ENCODE peak calls at places on chromosomes 13 and 19, in eight cellular contexts. One of them, this sample, is unnamed. For H3K4me1, the result is how much of the 10 kb centered on the place peaks cover.

GRCh38 chr13:33276581-33276980 is 9.0 kb downstream of the STARD13 start:
- DNase-seq in thoracic aorta: no peak
- DNase-seq in heart right ventricle: no peak
- DNase-seq in neural progenitor cell: no peak
- DNase-seq in endothelial cell of umbilical vein: peak
- DNase-seq in stomach: no peak
- DNase-seq in esophagus squamous epithelium: no peak
- DNase-seq in lower lobe of right lung: no peak
- DNase-seq in this sample: no peak

GRCh38 chr13:44236370-44236769 is 137.3 kb upstream of the SERP2 start:
- DNase-seq in neural progenitor cell: no peak
- DNase-seq in stomach: no peak
- DNase-seq in lower lobe of right lung: no peak
- DNase-seq in esophagus squamous epithelium: no peak
- DNase-seq in thoracic aorta: no peak
- DNase-seq in heart right ventricle: no peak
- DNase-seq in endothelial cell of umbilical vein: no peak
- DNase-seq in this sample: no peak

GRCh38 chr19:4327252-4327876 is 11.3 kb downstream of the STAP2 start:
- DNase-seq in heart right ventricle: peak
- DNase-seq in esophagus squamous epithelium: peak
- DNase-seq in neural progenitor cell: peak
- DNase-seq in lower lobe of right lung: peak
- DNase-seq in endothelial cell of umbilical vein: peak
- DNase-seq in thoracic aorta: no peak
- DNase-seq in stomach: peak
- DNase-seq in this sample: peak

GRCh38 chr13:35549481-35549880 is 73.0 kb upstream of the MAB21L1 start:
- DNase-seq in stomach: no peak
- DNase-seq in neural progenitor cell: no peak
- DNase-seq in endothelial cell of umbilical vein: peak
- DNase-seq in thoracic aorta: no peak
- DNase-seq in lower lobe of right lung: no peak
- DNase-seq in esophagus squamous epithelium: no peak
- DNase-seq in heart right ventricle: no peak
- DNase-seq in this sample: no peak

GRCh38 chr13:49220856-49221614 is 897 bp downstream of the MLNR start:
- DNase-seq in endothelial cell of umbilical vein: no peak
- DNase-seq in thoracic aorta: no peak
- DNase-seq in heart right ventricle: peak
- DNase-seq in stomach: no peak
- DNase-seq in lower lobe of right lung: no peak
- DNase-seq in neural progenitor cell: peak
- DNase-seq in esophagus squamous epithelium: no peak
- DNase-seq in this sample: no peak

GRCh38 chr19:51473009-51473707 is 5.2 kb upstream of the CEACAM18 start:
- DNase-seq in esophagus squamous epithelium: no peak
- DNase-seq in thoracic aorta: peak
- DNase-seq in heart right ventricle: peak
- DNase-seq in stomach: peak
- DNase-seq in neural progenitor cell: peak
- DNase-seq in lower lobe of right lung: peak
- DNase-seq in endothelial cell of umbilical vein: peak
- DNase-seq in this sample: peak

GRCh38 chr13:108787709-108788394 is 158.4 kb downstream of the MYO16 start:
- DNase-seq in lower lobe of right lung: no peak
- DNase-seq in endothelial cell of umbilical vein: no peak
- DNase-seq in neural progenitor cell: no peak
- DNase-seq in thoracic aorta: no peak
- DNase-seq in esophagus squamous epithelium: no peak
- DNase-seq in heart right ventricle: no peak
- DNase-seq in stomach: no peak
- DNase-seq in this sample: no peak

GRCh38 chr19:40210919-40211318 is 7.3 kb downstream of the TTC9B start:
- DNase-seq in stomach: no peak
- DNase-seq in esophagus squamous epithelium: no peak
- DNase-seq in lower lobe of right lung: no peak
- DNase-seq in endothelial cell of umbilical vein: no peak
- DNase-seq in thoracic aorta: no peak
- DNase-seq in neural progenitor cell: no peak
- DNase-seq in heart right ventricle: no peak
- DNase-seq in this sample: no peak

GRCh38 chr19:2207991-2208860 is 27.9 kb downstream of the PLEKHJ1 start:
- DNase-seq in neural progenitor cell: peak
- DNase-seq in stomach: peak
- DNase-seq in heart right ventricle: peak
- DNase-seq in esophagus squamous epithelium: no peak
- DNase-seq in endothelial cell of umbilical vein: peak
- DNase-seq in lower lobe of right lung: no peak
- DNase-seq in thoracic aorta: peak
- DNase-seq in this sample: no peak

GRCh38 chr13:76473552-76474134 is 412.6 kb downstream of the KCTD12 start:
- DNase-seq in stomach: peak
- DNase-seq in neural progenitor cell: peak
- DNase-seq in heart right ventricle: peak
- DNase-seq in endothelial cell of umbilical vein: peak
- DNase-seq in esophagus squamous epithelium: no peak
- DNase-seq in thoracic aorta: peak
- DNase-seq in lower lobe of right lung: peak
- DNase-seq in this sample: peak

GRCh38 chr13:102402292-102402691 is 444 bp upstream of the FGF14 start:
- DNase-seq in esophagus squamous epithelium: no peak
- DNase-seq in lower lobe of right lung: no peak
- DNase-seq in endothelial cell of umbilical vein: no peak
- DNase-seq in heart right ventricle: peak
- DNase-seq in thoracic aorta: no peak
- DNase-seq in stomach: no peak
- DNase-seq in neural progenitor cell: peak
- DNase-seq in this sample: no peak

GRCh38 chr19:16385296-16385695 is 60.7 kb downstream of the KLF2 start:
- DNase-seq in lower lobe of right lung: no peak
- DNase-seq in stomach: no peak
- DNase-seq in thoracic aorta: no peak
- DNase-seq in neural progenitor cell: no peak
- DNase-seq in endothelial cell of umbilical vein: no peak
- DNase-seq in heart right ventricle: no peak
- DNase-seq in esophagus squamous epithelium: no peak
- DNase-seq in this sample: no peak

GRCh38 chr19:8343483-8343844 is 402 bp upstream of the KANK3 start:
- DNase-seq in neural progenitor cell: no peak
- DNase-seq in endothelial cell of umbilical vein: no peak
- DNase-seq in thoracic aorta: no peak
- DNase-seq in stomach: no peak
- DNase-seq in heart right ventricle: no peak
- DNase-seq in lower lobe of right lung: no peak
- DNase-seq in esophagus squamous epithelium: no peak
- DNase-seq in this sample: no peak

GRCh38 chr19:8340341-8341096 is 2.5 kb downstream of the KANK3 start:
- DNase-seq in heart right ventricle: peak
- DNase-seq in stomach: peak
- DNase-seq in endothelial cell of umbilical vein: peak
- DNase-seq in esophagus squamous epithelium: no peak
- DNase-seq in neural progenitor cell: peak
- DNase-seq in thoracic aorta: no peak
- DNase-seq in lower lobe of right lung: peak
- DNase-seq in this sample: no peak

GRCh38 chr19:8338835-8339234 is 4.2 kb downstream of the KANK3 start:
- DNase-seq in stomach: no peak
- DNase-seq in endothelial cell of umbilical vein: no peak
- DNase-seq in lower lobe of right lung: no peak
- DNase-seq in neural progenitor cell: no peak
- DNase-seq in heart right ventricle: no peak
- DNase-seq in thoracic aorta: no peak
- DNase-seq in esophagus squamous epithelium: no peak
- DNase-seq in this sample: no peak

GRCh38 chr19:8342684-8343482 is at the start of gene KANK3:
- DNase-seq in thoracic aorta: peak
- DNase-seq in stomach: peak
- DNase-seq in lower lobe of right lung: peak
- DNase-seq in esophagus squamous epithelium: peak
- DNase-seq in neural progenitor cell: peak
- DNase-seq in endothelial cell of umbilical vein: peak
- DNase-seq in heart right ventricle: peak
- DNase-seq in this sample: peak

DNA sequence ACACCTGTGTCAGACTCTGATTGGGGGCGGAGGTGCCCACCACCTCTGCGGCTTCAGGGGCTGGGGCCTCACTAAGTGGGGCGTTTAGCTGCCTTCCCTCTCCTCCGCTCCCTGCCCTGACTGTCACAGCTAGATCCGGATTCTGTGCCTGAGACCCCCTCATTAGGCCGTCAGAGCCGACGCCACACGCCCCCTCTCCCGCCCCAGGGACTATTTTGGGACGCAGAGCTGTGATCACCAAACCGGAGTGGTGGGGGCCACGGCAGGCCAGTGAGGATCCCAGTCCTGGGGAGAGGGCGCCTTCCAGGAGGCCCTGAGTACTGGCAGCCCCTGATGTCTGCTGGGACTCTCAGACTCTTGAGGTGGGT is 762 bp downstream of the KANK3 start:
- DNase-seq in esophagus squamous epithelium: no peak
- DNase-seq in lower lobe of right lung: no peak
- DNase-seq in endothelial cell of umbilical vein: no peak
- DNase-seq in thoracic aorta: no peak
- DNase-seq in neural progenitor cell: no peak
- DNase-seq in stomach: no peak
- DNase-seq in heart right ventricle: no peak
- DNase-seq in this sample: no peak
- H3K4me1 ChIP-seq in esophagus squamous epithelium: under half
- H3K4me1 ChIP-seq in lower lobe of right lung: under half
- H3K4me1 ChIP-seq in endothelial cell of umbilical vein: under half
- H3K4me1 ChIP-seq in thoracic aorta: under half
- H3K4me1 ChIP-seq in neural progenitor cell: under half
- H3K4me1 ChIP-seq in stomach: under half
- H3K4me1 ChIP-seq in heart right ventricle: under half
- H3K4me1 ChIP-seq in this sample: under half

DNA sequence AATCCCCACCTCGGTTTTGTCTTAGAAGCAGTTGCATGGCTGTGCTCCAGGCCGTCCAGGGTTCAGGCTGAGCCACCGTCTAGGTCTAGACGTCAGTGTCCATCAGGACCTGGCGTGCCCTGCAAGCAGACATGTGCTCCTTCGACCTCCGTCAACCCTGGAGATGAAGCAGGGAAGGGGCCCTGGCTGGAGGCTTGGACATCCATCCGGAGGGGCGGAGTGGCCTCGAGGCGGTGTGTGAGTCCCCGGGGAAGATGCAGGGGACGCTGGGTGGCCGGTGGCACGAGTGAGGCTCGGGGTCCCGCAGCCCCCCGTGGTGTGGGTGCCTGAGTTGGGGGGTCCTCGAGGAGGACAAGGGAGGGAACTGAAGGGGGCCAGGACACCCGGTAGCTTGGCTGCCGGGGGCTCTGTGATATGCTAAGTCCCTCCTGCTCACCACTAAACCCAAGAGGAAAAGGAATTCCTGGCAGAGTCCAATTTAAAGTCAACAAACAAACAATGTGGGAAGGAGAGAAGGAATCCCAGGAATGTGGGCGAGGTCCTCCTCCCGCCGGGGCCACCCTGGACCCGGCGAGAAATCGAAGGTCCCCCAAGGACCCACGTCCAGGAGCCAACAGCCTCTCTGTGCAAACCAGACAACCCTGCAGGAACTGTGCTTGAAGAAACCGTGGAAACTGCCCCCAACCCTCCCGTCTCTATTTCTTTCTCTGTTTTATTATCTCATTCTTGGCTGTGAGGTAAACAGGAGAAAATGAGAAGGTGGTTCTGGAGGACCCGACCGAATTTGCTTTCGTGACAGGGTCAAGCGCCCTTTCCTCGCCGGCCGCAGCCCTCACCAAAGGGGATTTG is 14.8 kb upstream of the PTBP1 start:
- DNase-seq in esophagus squamous epithelium: no peak
- DNase-seq in lower lobe of right lung: no peak
- DNase-seq in thoracic aorta: no peak
- DNase-seq in stomach: peak
- DNase-seq in endothelial cell of umbilical vein: peak
- DNase-seq in heart right ventricle: no peak
- DNase-seq in neural progenitor cell: peak
- DNase-seq in this sample: peak
- H3K4me3 ChIP-seq in esophagus squamous epithelium: peak
- H3K4me3 ChIP-seq in lower lobe of right lung: peak
- H3K4me3 ChIP-seq in thoracic aorta: peak
- H3K4me3 ChIP-seq in stomach: peak
- H3K4me3 ChIP-seq in endothelial cell of umbilical vein: peak
- H3K4me3 ChIP-seq in heart right ventricle: peak
- H3K4me3 ChIP-seq in neural progenitor cell: peak
- H3K4me3 ChIP-seq in this sample: peak

GRCh38 chr13:50357136-50357535 is 341.9 kb downstream of the KCNRG start:
- DNase-seq in heart right ventricle: no peak
- DNase-seq in stomach: no peak
- DNase-seq in thoracic aorta: no peak
- DNase-seq in endothelial cell of umbilical vein: no peak
- DNase-seq in esophagus squamous epithelium: no peak
- DNase-seq in neural progenitor cell: no peak
- DNase-seq in lower lobe of right lung: no peak
- DNase-seq in this sample: no peak
- H3K27ac ChIP-seq in heart right ventricle: no peak
- H3K27ac ChIP-seq in stomach: peak
- H3K27ac ChIP-seq in thoracic aorta: peak
- H3K27ac ChIP-seq in endothelial cell of umbilical vein: no peak
- H3K27ac ChIP-seq in esophagus squamous epithelium: no peak
- H3K27ac ChIP-seq in neural progenitor cell: no peak
- H3K27ac ChIP-seq in lower lobe of right lung: no peak
- H3K27ac ChIP-seq in this sample: no peak

GRCh38 chr13:74770361-74770760 is 636.2 kb upstream of the KLF12 start:
- DNase-seq in neural progenitor cell: no peak
- DNase-seq in stomach: no peak
- DNase-seq in heart right ventricle: no peak
- DNase-seq in thoracic aorta: no peak
- DNase-seq in endothelial cell of umbilical vein: no peak
- DNase-seq in esophagus squamous epithelium: no peak
- DNase-seq in lower lobe of right lung: no peak
- DNase-seq in this sample: no peak

GRCh38 chr13:74773263-74773662 is 639.1 kb upstream of the KLF12 start:
- DNase-seq in neural progenitor cell: no peak
- DNase-seq in esophagus squamous epithelium: no peak
- DNase-seq in heart right ventricle: no peak
- DNase-seq in endothelial cell of umbilical vein: no peak
- DNase-seq in lower lobe of right lung: no peak
- DNase-seq in stomach: no peak
- DNase-seq in thoracic aorta: no peak
- DNase-seq in this sample: no peak

GRCh38 chr13:74774252-74774651 is 640.0 kb upstream of the KLF12 start:
- DNase-seq in neural progenitor cell: no peak
- DNase-seq in heart right ventricle: no peak
- DNase-seq in stomach: no peak
- DNase-seq in esophagus squamous epithelium: no peak
- DNase-seq in thoracic aorta: no peak
- DNase-seq in lower lobe of right lung: no peak
- DNase-seq in endothelial cell of umbilical vein: no peak
- DNase-seq in this sample: no peak

GRCh38 chr13:74768521-74769090 is 634.4 kb upstream of the KLF12 start:
- DNase-seq in lower lobe of right lung: no peak
- DNase-seq in thoracic aorta: no peak
- DNase-seq in endothelial cell of umbilical vein: no peak
- DNase-seq in heart right ventricle: no peak
- DNase-seq in neural progenitor cell: no peak
- DNase-seq in stomach: no peak
- DNase-seq in esophagus squamous epithelium: no peak
- DNase-seq in this sample: no peak

DNA sequence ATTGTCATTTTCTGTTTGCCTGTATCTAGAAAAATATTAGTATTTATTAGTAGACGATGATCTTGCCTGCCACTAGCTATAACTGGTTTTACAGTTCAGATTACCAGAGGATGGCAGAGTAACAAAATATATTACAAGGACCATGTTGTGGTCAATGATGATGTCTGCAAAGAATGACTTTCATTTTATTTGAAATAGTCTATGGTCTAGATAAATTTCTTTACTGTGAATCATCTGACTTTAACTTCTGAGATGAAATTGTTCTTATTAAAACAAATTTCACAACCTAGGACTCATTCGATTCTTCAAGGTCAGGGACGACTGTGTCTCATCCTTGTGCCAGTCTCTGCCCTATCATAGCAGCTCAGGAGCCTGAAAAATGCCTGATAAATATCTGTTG is 637.8 kb upstream of the KLF12 start:
- DNase-seq in thoracic aorta: no peak
- DNase-seq in neural progenitor cell: no peak
- DNase-seq in esophagus squamous epithelium: no peak
- DNase-seq in lower lobe of right lung: no peak
- DNase-seq in heart right ventricle: no peak
- DNase-seq in stomach: no peak
- DNase-seq in endothelial cell of umbilical vein: no peak
- DNase-seq in this sample: peak
- H3K4me1 ChIP-seq in thoracic aorta: under half
- H3K4me1 ChIP-seq in neural progenitor cell: under half
- H3K4me1 ChIP-seq in esophagus squamous epithelium: under half
- H3K4me1 ChIP-seq in lower lobe of right lung: under half
- H3K4me1 ChIP-seq in heart right ventricle: under half
- H3K4me1 ChIP-seq in stomach: under half
- H3K4me1 ChIP-seq in endothelial cell of umbilical vein: under half
- H3K4me1 ChIP-seq in this sample: under half

This sample was measured in SJSA1.